ENCODE peak calls at places on chromosomes 1 and 21, in five cellular contexts. One of them, this sample, is unnamed.
A peak's percentile ranks its signal among the peaks of the same experiment; 100 is the strongest.

GRCh38 chr1:46410156-46411009 is 16.3 kb downstream of the FAAH start:
- DNase-seq in transverse colon: no peak
- DNase-seq in stimulated activated CD8-positive, alpha-beta memory T cell treated with anti-CD3 and anti-CD28 coated beads, Interleukin-4, amount 100 ng/mL, for 48 hours: no peak
- DNase-seq in IMR-90: peak; percentile 29
- DNase-seq in naive thymus-derived CD8-positive, alpha-beta T cell: no peak
- DNase-seq in this sample: no peak

GRCh38 chr1:204975568-204976235 is 67.3 kb upstream of the CNTN2 start:
- DNase-seq in transverse colon: peak; percentile 44
- DNase-seq in stimulated activated CD8-positive, alpha-beta memory T cell treated with anti-CD3 and anti-CD28 coated beads, Interleukin-4, amount 100 ng/mL, for 48 hours: peak; percentile 77
- DNase-seq in IMR-90: peak; percentile 32
- DNase-seq in naive thymus-derived CD8-positive, alpha-beta T cell: peak; percentile 38
- DNase-seq in this sample: peak; percentile 50

GRCh38 chr1:18386591-18386990 is 94.1 kb upstream of the KLHDC7A start:
- DNase-seq in transverse colon: no peak
- DNase-seq in stimulated activated CD8-positive, alpha-beta memory T cell treated with anti-CD3 and anti-CD28 coated beads, Interleukin-4, amount 100 ng/mL, for 48 hours: no peak
- DNase-seq in IMR-90: no peak
- DNase-seq in naive thymus-derived CD8-positive, alpha-beta T cell: no peak
- DNase-seq in this sample: no peak

GRCh38 chr1:228085287-228085926 is 2.9 kb downstream of the ARF1 start:
- DNase-seq in transverse colon: peak; percentile 50
- DNase-seq in stimulated activated CD8-positive, alpha-beta memory T cell treated with anti-CD3 and anti-CD28 coated beads, Interleukin-4, amount 100 ng/mL, for 48 hours: no peak
- DNase-seq in IMR-90: peak; percentile 84
- DNase-seq in naive thymus-derived CD8-positive, alpha-beta T cell: no peak
- DNase-seq in this sample: no peak

GRCh38 chr1:15352122-15352957 is 57.3 kb upstream of the EFHD2 start:
- DNase-seq in transverse colon: peak; percentile 53
- DNase-seq in stimulated activated CD8-positive, alpha-beta memory T cell treated with anti-CD3 and anti-CD28 coated beads, Interleukin-4, amount 100 ng/mL, for 48 hours: peak; percentile 69
- DNase-seq in IMR-90: peak; percentile 84
- DNase-seq in naive thymus-derived CD8-positive, alpha-beta T cell: no peak
- DNase-seq in this sample: no peak

GRCh38 chr1:179529482-179529881 is 46.3 kb downstream of the NPHS2 start:
- DNase-seq in transverse colon: no peak
- DNase-seq in stimulated activated CD8-positive, alpha-beta memory T cell treated with anti-CD3 and anti-CD28 coated beads, Interleukin-4, amount 100 ng/mL, for 48 hours: no peak
- DNase-seq in IMR-90: no peak
- DNase-seq in naive thymus-derived CD8-positive, alpha-beta T cell: no peak
- DNase-seq in this sample: no peak

GRCh38 chr1:222814536-222815366 is at the start of gene DISP1:
- DNase-seq in transverse colon: peak; percentile 86
- DNase-seq in stimulated activated CD8-positive, alpha-beta memory T cell treated with anti-CD3 and anti-CD28 coated beads, Interleukin-4, amount 100 ng/mL, for 48 hours: peak; percentile 78
- DNase-seq in IMR-90: peak; percentile 74
- DNase-seq in naive thymus-derived CD8-positive, alpha-beta T cell: peak; percentile 67
- DNase-seq in this sample: peak; percentile 66

GRCh38 chr1:246058478-246058877 is 448.6 kb downstream of the SMYD3 start:
- DNase-seq in transverse colon: no peak
- DNase-seq in stimulated activated CD8-positive, alpha-beta memory T cell treated with anti-CD3 and anti-CD28 coated beads, Interleukin-4, amount 100 ng/mL, for 48 hours: no peak
- DNase-seq in IMR-90: peak; percentile 6
- DNase-seq in naive thymus-derived CD8-positive, alpha-beta T cell: no peak
- DNase-seq in this sample: no peak

GRCh38 chr1:205298191-205298994 is 23.2 kb downstream of the NUAK2 start:
- DNase-seq in transverse colon: no peak
- DNase-seq in stimulated activated CD8-positive, alpha-beta memory T cell treated with anti-CD3 and anti-CD28 coated beads, Interleukin-4, amount 100 ng/mL, for 48 hours: no peak
- DNase-seq in IMR-90: peak; percentile 99
- DNase-seq in naive thymus-derived CD8-positive, alpha-beta T cell: no peak
- DNase-seq in this sample: no peak

GRCh38 chr21:36113647-36114428 is 21.0 kb upstream of the CBR3 start:
- DNase-seq in transverse colon: peak; percentile 85
- DNase-seq in stimulated activated CD8-positive, alpha-beta memory T cell treated with anti-CD3 and anti-CD28 coated beads, Interleukin-4, amount 100 ng/mL, for 48 hours: peak; percentile 70
- DNase-seq in IMR-90: no peak
- DNase-seq in naive thymus-derived CD8-positive, alpha-beta T cell: peak; percentile 75
- DNase-seq in this sample: no peak

GRCh38 chr21:44789880-44790279 is 11.7 kb downstream of the UBE2G2 start:
- DNase-seq in transverse colon: no peak
- DNase-seq in stimulated activated CD8-positive, alpha-beta memory T cell treated with anti-CD3 and anti-CD28 coated beads, Interleukin-4, amount 100 ng/mL, for 48 hours: no peak
- DNase-seq in IMR-90: peak; percentile 58
- DNase-seq in naive thymus-derived CD8-positive, alpha-beta T cell: no peak
- DNase-seq in this sample: no peak

GRCh38 chr1:68196676-68197075 is 35.6 kb downstream of the WLS start:
- DNase-seq in transverse colon: no peak
- DNase-seq in stimulated activated CD8-positive, alpha-beta memory T cell treated with anti-CD3 and anti-CD28 coated beads, Interleukin-4, amount 100 ng/mL, for 48 hours: no peak
- DNase-seq in IMR-90: no peak
- DNase-seq in naive thymus-derived CD8-positive, alpha-beta T cell: no peak
- DNase-seq in this sample: no peak

GRCh38 chr21:37475186-37475868 is 108.8 kb downstream of the DYRK1A start:
- DNase-seq in transverse colon: no peak
- DNase-seq in stimulated activated CD8-positive, alpha-beta memory T cell treated with anti-CD3 and anti-CD28 coated beads, Interleukin-4, amount 100 ng/mL, for 48 hours: no peak
- DNase-seq in IMR-90: no peak
- DNase-seq in naive thymus-derived CD8-positive, alpha-beta T cell: no peak
- DNase-seq in this sample: no peak

GRCh38 chr1:50348449-50349241 is 74.6 kb downstream of the DMRTA2 start:
- DNase-seq in transverse colon: peak; percentile 40
- DNase-seq in stimulated activated CD8-positive, alpha-beta memory T cell treated with anti-CD3 and anti-CD28 coated beads, Interleukin-4, amount 100 ng/mL, for 48 hours: peak; percentile 56
- DNase-seq in IMR-90: peak; percentile 77
- DNase-seq in naive thymus-derived CD8-positive, alpha-beta T cell: peak; percentile 39
- DNase-seq in this sample: peak; percentile 35

GRCh38 chr1:174911626-174912025 is 88.1 kb upstream of the CACYBP start:
- DNase-seq in transverse colon: no peak
- DNase-seq in stimulated activated CD8-positive, alpha-beta memory T cell treated with anti-CD3 and anti-CD28 coated beads, Interleukin-4, amount 100 ng/mL, for 48 hours: no peak
- DNase-seq in IMR-90: no peak
- DNase-seq in naive thymus-derived CD8-positive, alpha-beta T cell: no peak
- DNase-seq in this sample: no peak

GRCh38 chr1:77832889-77833288 is 53.4 kb downstream of the MIGA1 start:
- DNase-seq in transverse colon: no peak
- DNase-seq in stimulated activated CD8-positive, alpha-beta memory T cell treated with anti-CD3 and anti-CD28 coated beads, Interleukin-4, amount 100 ng/mL, for 48 hours: no peak
- DNase-seq in IMR-90: peak; percentile 97
- DNase-seq in naive thymus-derived CD8-positive, alpha-beta T cell: no peak
- DNase-seq in this sample: no peak

GRCh38 chr1:53047737-53048344 is 14.2 kb upstream of the PODN start:
- DNase-seq in transverse colon: no peak
- DNase-seq in stimulated activated CD8-positive, alpha-beta memory T cell treated with anti-CD3 and anti-CD28 coated beads, Interleukin-4, amount 100 ng/mL, for 48 hours: no peak
- DNase-seq in IMR-90: peak; percentile 94
- DNase-seq in naive thymus-derived CD8-positive, alpha-beta T cell: no peak
- DNase-seq in this sample: no peak

GRCh38 chr1:58809327-58810040 is 25.6 kb upstream of the JUN start:
- DNase-seq in transverse colon: no peak
- DNase-seq in stimulated activated CD8-positive, alpha-beta memory T cell treated with anti-CD3 and anti-CD28 coated beads, Interleukin-4, amount 100 ng/mL, for 48 hours: no peak
- DNase-seq in IMR-90: peak; percentile 73
- DNase-seq in naive thymus-derived CD8-positive, alpha-beta T cell: no peak
- DNase-seq in this sample: no peak

GRCh38 chr1:182198006-182198605 is 136.6 kb upstream of the ZNF648 start:
- DNase-seq in transverse colon: no peak
- DNase-seq in stimulated activated CD8-positive, alpha-beta memory T cell treated with anti-CD3 and anti-CD28 coated beads, Interleukin-4, amount 100 ng/mL, for 48 hours: no peak
- DNase-seq in IMR-90: no peak
- DNase-seq in naive thymus-derived CD8-positive, alpha-beta T cell: no peak
- DNase-seq in this sample: no peak

GRCh38 chr1:236416165-236416564 is 22.1 kb downstream of the EDARADD start:
- DNase-seq in transverse colon: no peak
- DNase-seq in stimulated activated CD8-positive, alpha-beta memory T cell treated with anti-CD3 and anti-CD28 coated beads, Interleukin-4, amount 100 ng/mL, for 48 hours: no peak
- DNase-seq in IMR-90: no peak
- DNase-seq in naive thymus-derived CD8-positive, alpha-beta T cell: no peak
- DNase-seq in this sample: no peak

GRCh38 chr1:46755121-46755520 is 36.2 kb upstream of the EFCAB14 start:
- DNase-seq in transverse colon: no peak
- DNase-seq in stimulated activated CD8-positive, alpha-beta memory T cell treated with anti-CD3 and anti-CD28 coated beads, Interleukin-4, amount 100 ng/mL, for 48 hours: no peak
- DNase-seq in IMR-90: no peak
- DNase-seq in naive thymus-derived CD8-positive, alpha-beta T cell: no peak
- DNase-seq in this sample: no peak

This sample was measured in GM18507.